ENCODE peak calls at places on chromosomes 3 and 15, in eight cellular contexts. G, N, Z, H, M, P, C and Y are unnamed samples. For H3K4me1, the result is how much of the 10 kb centered on the place peaks cover.

GRCh38 chr3:14490831-14491230 is 49.3 kb downstream of the GRIP2 start:
- DNase-seq in G (no peak), N (no peak), Z (no peak), H (no peak), M (no peak), P (no peak), C (no peak), Y (no peak)

GRCh38 chr3:127005864-127006500 is 23.1 kb downstream of the PLXNA1 start:
- DNase-seq in G (no peak), N (no peak), Z (no peak), H (no peak), M (no peak), P (no peak), C (no peak), Y (no peak)

GRCh38 chr15:41634072-41634628 is 26.1 kb upstream of the MGA start:
- DNase-seq in G (no peak), N (peak), Z (no peak), H (no peak), M (no peak), P (no peak), C (no peak), Y (no peak)

GRCh38 chr3:173750095-173750494 is 352.6 kb downstream of the NLGN1 start:
- DNase-seq in G (no peak), N (no peak), Z (no peak), H (no peak), M (no peak), P (no peak), C (no peak), Y (no peak)

GRCh38 chr3:175274056-175274455 is 414.9 kb downstream of the NAALADL2 start:
- DNase-seq in G (no peak), N (no peak), Z (no peak), H (no peak), M (no peak), P (no peak), C (no peak), Y (no peak)

GRCh38 chr3:115236496-115236895 is 89.4 kb upstream of the ZBTB20 start:
- DNase-seq in G (no peak), N (no peak), Z (no peak), H (no peak), M (no peak), P (no peak), C (no peak), Y (no peak)

GRCh38 chr3:108818404-108818803 is 4.2 kb upstream of the TRAT1 start:
- DNase-seq in G (no peak), N (peak), Z (peak), H (peak), M (no peak), P (peak), C (peak), Y (peak)

GRCh38 chr3:134603956-134604355 is 46.9 kb downstream of the KY start:
- DNase-seq in G (no peak), N (no peak), Z (no peak), H (no peak), M (no peak), P (no peak), C (no peak), Y (no peak)

GRCh38 chr15:42111924-42112323 is 17.6 kb upstream of the PLA2G4D start:
- DNase-seq in G (no peak), N (no peak), Z (no peak), H (no peak), M (no peak), P (no peak), C (no peak), Y (no peak)

GRCh38 chr3:106534206-106534605 is 665.4 kb upstream of the CBLB start:
- DNase-seq in G (no peak), N (no peak), Z (no peak), H (peak), M (no peak), P (peak), C (no peak), Y (no peak)

GRCh38 chr3:78610462-78611125 is 1157.2 kb downstream of the ROBO1 start:
- DNase-seq in G (no peak), N (peak), Z (no peak), H (no peak), M (no peak), P (no peak), C (no peak), Y (no peak)

GRCh38 chr15:90884719-90885431 is 571 bp downstream of the FES start:
- DNase-seq in G (no peak), N (no peak), Z (no peak), H (no peak), M (no peak), P (no peak), C (no peak), Y (no peak)

GRCh38 chr3:197362086-197362485 is 63.7 kb upstream of the DLG1 start:
- DNase-seq in G (peak), N (no peak), Z (no peak), H (no peak), M (no peak), P (no peak), C (no peak), Y (no peak)

GRCh38 chr3:181844227-181844626 is 132.5 kb downstream of the SOX2 start:
- DNase-seq in G (no peak), N (no peak), Z (peak), H (no peak), M (no peak), P (no peak), C (no peak), Y (no peak)

GRCh38 chr15:100725121-100726069 is 123.0 kb downstream of the ASB7 start:
- DNase-seq in G (no peak), N (no peak), Z (no peak), H (no peak), M (no peak), P (no peak), C (no peak), Y (no peak)

GRCh38 chr3:36193448-36193847 is 186.9 kb upstream of the STAC start:
- DNase-seq in G (no peak), N (no peak), Z (no peak), H (no peak), M (no peak), P (no peak), C (no peak), Y (no peak)

GRCh38 chr15:69557340-69558137 is 104.9 kb downstream of the RPLP1 start:
- DNase-seq in G (no peak), N (no peak), Z (peak), H (peak), M (peak), P (peak), C (no peak), Y (no peak)

GRCh38 chr15:68214838-68215234 is 9.7 kb upstream of the CALML4 start:
- DNase-seq in G (peak), N (no peak), Z (no peak), H (no peak), M (peak), P (no peak), C (no peak), Y (no peak)

GRCh38 chr15:22786868-22787698 is 639 bp downstream of the NIPA1 start:
- DNase-seq in G (no peak), N (peak), Z (peak), H (peak), M (peak), P (peak), C (peak), Y (no peak)

GRCh38 chr3:38047896-38048295 is 8.9 kb downstream of the DLEC1 start:
- DNase-seq in G (no peak), N (no peak), Z (no peak), H (no peak), M (no peak), P (no peak), C (no peak), Y (no peak)

GRCh38 chr3:127037971-127038446 is 55.1 kb downstream of the PLXNA1 start:
- DNase-seq in G (peak), N (no peak), Z (no peak), H (no peak), M (peak), P (no peak), C (no peak), Y (no peak)

GRCh38 chr15:56295433-56295832 is 51.8 kb upstream of the RFX7 start:
- DNase-seq in G (no peak), N (peak), Z (no peak), H (no peak), M (no peak), P (no peak), C (no peak), Y (no peak)

GRCh38 chr3:120145498-120146285 is 51.4 kb upstream of the GSK3B start:
- DNase-seq in G (no peak), N (no peak), Z (no peak), H (peak), M (no peak), P (no peak), C (no peak), Y (no peak)

GRCh38 chr15:76376029-76376428 is 39.5 kb downstream of the ISL2 start:
- DNase-seq in G (no peak), N (no peak), Z (no peak), H (no peak), M (no peak), P (no peak), C (no peak), Y (peak)

GRCh38 chr3:132788299-132788698 is 66.1 kb upstream of the NPHP3 start:
- DNase-seq in G (no peak), N (no peak), Z (no peak), H (no peak), M (peak), P (no peak), C (no peak), Y (no peak)

GRCh38 chr3:89947357-89947954 is 840.0 kb downstream of the EPHA3 start:
- DNase-seq in G (no peak), N (no peak), Z (no peak), H (no peak), M (no peak), P (peak), C (no peak), Y (no peak)

GRCh38 chr3:126314305-126315082 is 42.7 kb downstream of the KLF15 start:
- DNase-seq in G (peak), N (no peak), Z (no peak), H (no peak), M (no peak), P (no peak), C (no peak), Y (no peak)

GRCh38 chr15:93210995-93211394 is 122.0 kb upstream of the RGMA start:
- DNase-seq in G (no peak), N (no peak), Z (no peak), H (no peak), M (no peak), P (no peak), C (no peak), Y (no peak)

GRCh38 chr3:190514163-190515153 is 573 bp downstream of the IL1RAP start:
- DNase-seq in G (peak), N (no peak), Z (peak), H (peak), M (peak), P (peak), C (peak), Y (no peak)

GRCh38 chr15:72203507-72203837 is 5.9 kb upstream of the GRAMD2A start:
- DNase-seq in G (peak), N (no peak), Z (peak), H (no peak), M (peak), P (no peak), C (no peak), Y (no peak)

GRCh38 chr3:66107855-66108254 is 69.1 kb upstream of the MAGI1 start:
- DNase-seq in G (no peak), N (no peak), Z (no peak), H (no peak), M (no peak), P (no peak), C (no peak), Y (no peak)

GRCh38 chr3:186909078-186909853 is 21.1 kb upstream of the ST6GAL1 start:
- DNase-seq in G (no peak), N (no peak), Z (peak), H (peak), M (no peak), P (peak), C (peak), Y (no peak)

GRCh38 chr15:85312925-85313324 is 67.5 kb upstream of the AKAP13 start:
- DNase-seq in G (no peak), N (no peak), Z (no peak), H (no peak), M (no peak), P (no peak), C (no peak), Y (no peak)

GRCh38 chr15:92947071-92947730 is 47.1 kb downstream of the CHD2 start:
- DNase-seq in G (no peak), N (no peak), Z (no peak), H (no peak), M (no peak), P (no peak), C (no peak), Y (no peak)

GRCh38 chr15:69145694-69146492 is 14.5 kb upstream of the GLCE start:
- DNase-seq in G (no peak), N (no peak), Z (no peak), H (no peak), M (no peak), P (no peak), C (no peak), Y (no peak)

GRCh38 chr3:64151335-64151871 is 73.9 kb downstream of the PRICKLE2 start:
- DNase-seq in G (no peak), N (no peak), Z (no peak), H (no peak), M (no peak), P (no peak), C (no peak), Y (no peak)
- H3K4me1 ChIP-seq in G (under half), N (under half), Z (under half), H (under half), M (under half), P (under half), C (under half), Y (under half)

GRCh38 chr15:34853001-34853758 is 57.8 kb upstream of the ACTC1 start:
- DNase-seq in G (no peak), N (no peak), Z (no peak), H (no peak), M (no peak), P (no peak), C (no peak), Y (peak)
- H3K4me3 ChIP-seq in G (no peak), N (no peak), Z (no peak), H (no peak), M (no peak), P (no peak), C (no peak), Y (no peak)

GRCh38 chr3:48567090-48567489 is 3.5 kb upstream of the UCN2 start:
- DNase-seq in G (no peak), N (no peak), Z (no peak), H (no peak), M (no peak), P (no peak), C (no peak), Y (no peak)
- H3K4me1 ChIP-seq in G (under half), N (under half), Z (under half), H (under half), M (under half), P (under half), C (under half), Y (under half)

DNA sequence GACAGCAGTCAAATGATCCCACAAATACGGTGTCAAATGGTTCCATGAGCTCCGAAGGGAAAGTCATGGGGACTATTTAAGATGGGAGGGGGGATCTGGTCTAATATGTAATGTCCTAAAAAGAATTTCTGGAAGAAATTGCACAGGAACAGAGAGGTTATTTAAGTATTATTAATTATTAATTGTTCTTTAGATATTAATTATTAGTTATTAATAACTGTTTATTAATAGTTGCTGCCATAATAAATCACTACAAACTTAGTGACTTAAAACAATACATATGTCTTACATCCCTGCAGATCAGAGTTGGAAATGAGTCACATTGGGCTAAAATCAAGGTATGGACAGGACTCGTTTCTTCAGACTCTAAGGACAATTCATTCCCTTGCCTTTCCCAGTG is 588.2 kb upstream of the NR2F2 start:
- DNase-seq in G (no peak), N (no peak), Z (no peak), H (no peak), M (no peak), P (no peak), C (no peak), Y (no peak)
- H3K4me3 ChIP-seq in G (no peak), N (no peak), Z (no peak), H (no peak), M (no peak), P (no peak), C (peak), Y (no peak)

GRCh38 chr15:75107509-75107904 is 84.1 kb downstream of the PPCDC start:
- DNase-seq in G (no peak), N (no peak), Z (no peak), H (no peak), M (no peak), P (no peak), C (no peak), Y (no peak)

GRCh38 chr15:75112278-75112847 is 89.0 kb downstream of the PPCDC start:
- DNase-seq in G (no peak), N (no peak), Z (no peak), H (no peak), M (no peak), P (no peak), C (no peak), Y (no peak)

GRCh38 chr15:75109731-75110130 is 86.3 kb downstream of the PPCDC start:
- DNase-seq in G (no peak), N (no peak), Z (no peak), H (no peak), M (no peak), P (no peak), C (no peak), Y (no peak)

GRCh38 chr15:75107905-75108838 is 84.8 kb downstream of the PPCDC start:
- DNase-seq in G (no peak), N (no peak), Z (peak), H (peak), M (peak), P (peak), C (peak), Y (no peak)

DNA sequence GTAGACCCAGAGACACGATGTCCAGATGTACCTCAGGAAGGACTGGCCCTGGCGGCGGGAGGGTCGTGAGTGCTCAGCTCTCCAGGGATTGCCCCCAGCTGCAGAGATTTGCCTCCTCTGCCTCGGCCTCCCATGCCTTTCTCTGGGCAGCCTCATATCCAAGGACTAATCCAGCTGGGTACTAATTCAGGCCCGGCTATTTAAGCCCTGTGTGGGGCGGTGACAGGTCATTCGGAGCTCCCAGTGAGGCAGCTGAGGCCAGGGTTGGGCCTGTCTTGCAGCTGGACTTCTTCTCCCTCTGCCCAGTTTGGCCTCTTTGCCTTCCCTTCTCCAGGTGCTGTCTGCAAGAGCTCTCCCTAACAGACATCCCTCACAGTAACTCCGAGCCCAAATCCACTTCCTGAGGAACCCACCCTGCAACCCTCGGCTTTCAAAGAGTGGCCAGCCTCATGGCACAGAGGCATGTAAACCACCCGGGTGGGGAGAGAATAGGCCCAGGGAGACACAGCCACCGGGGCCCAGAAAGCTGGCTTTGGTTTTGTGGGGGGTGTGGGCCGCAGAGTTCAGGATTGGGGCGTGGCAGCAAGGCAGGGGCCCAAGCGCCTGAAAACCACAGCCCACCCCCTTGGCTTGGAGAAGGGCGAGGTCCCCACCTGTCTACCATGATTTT is 85.8 kb downstream of the PPCDC start:
- DNase-seq in G (no peak), N (no peak), Z (no peak), H (no peak), M (no peak), P (no peak), C (no peak), Y (no peak)
- H3K4me1 ChIP-seq in G (under half), N (under half), Z (under half), H (half or more), M (under half), P (under half), C (under half), Y (under half)

GRCh38 chr15:74208901-74209559 is 6.4 kb upstream of the STRA6 start:
- DNase-seq in G (no peak), N (no peak), Z (no peak), H (peak), M (no peak), P (no peak), C (no peak), Y (no peak)
- H3K4me3 ChIP-seq in G (no peak), N (no peak), Z (no peak), H (peak), M (no peak), P (no peak), C (no peak), Y (no peak)

DNA sequence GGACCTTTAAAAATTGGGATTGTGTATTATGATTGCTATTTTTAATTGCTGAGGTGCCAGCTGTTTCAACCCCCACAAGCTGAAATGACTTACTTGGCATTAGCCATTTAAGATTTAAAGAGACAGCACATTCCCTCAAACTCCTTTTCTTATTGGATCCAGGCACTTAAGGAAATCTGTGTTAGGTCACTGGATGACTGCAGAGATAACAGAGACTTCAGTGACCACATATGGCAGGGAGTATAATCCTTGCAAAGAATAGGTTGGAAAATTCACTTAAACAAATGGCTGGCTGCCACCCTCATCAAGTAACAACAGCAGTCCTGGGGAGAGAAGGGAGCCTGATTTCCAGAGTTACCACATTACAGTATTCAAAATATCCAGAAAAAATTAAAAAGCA is 66.6 kb downstream of the SLMAP start:
- DNase-seq in G (no peak), N (no peak), Z (no peak), H (no peak), M (no peak), P (no peak), C (no peak), Y (no peak)
- H3K4me1 ChIP-seq in G (under half), N (half or more), Z (half or more), H (under half), M (under half), P (under half), C (under half), Y (under half)

DNA sequence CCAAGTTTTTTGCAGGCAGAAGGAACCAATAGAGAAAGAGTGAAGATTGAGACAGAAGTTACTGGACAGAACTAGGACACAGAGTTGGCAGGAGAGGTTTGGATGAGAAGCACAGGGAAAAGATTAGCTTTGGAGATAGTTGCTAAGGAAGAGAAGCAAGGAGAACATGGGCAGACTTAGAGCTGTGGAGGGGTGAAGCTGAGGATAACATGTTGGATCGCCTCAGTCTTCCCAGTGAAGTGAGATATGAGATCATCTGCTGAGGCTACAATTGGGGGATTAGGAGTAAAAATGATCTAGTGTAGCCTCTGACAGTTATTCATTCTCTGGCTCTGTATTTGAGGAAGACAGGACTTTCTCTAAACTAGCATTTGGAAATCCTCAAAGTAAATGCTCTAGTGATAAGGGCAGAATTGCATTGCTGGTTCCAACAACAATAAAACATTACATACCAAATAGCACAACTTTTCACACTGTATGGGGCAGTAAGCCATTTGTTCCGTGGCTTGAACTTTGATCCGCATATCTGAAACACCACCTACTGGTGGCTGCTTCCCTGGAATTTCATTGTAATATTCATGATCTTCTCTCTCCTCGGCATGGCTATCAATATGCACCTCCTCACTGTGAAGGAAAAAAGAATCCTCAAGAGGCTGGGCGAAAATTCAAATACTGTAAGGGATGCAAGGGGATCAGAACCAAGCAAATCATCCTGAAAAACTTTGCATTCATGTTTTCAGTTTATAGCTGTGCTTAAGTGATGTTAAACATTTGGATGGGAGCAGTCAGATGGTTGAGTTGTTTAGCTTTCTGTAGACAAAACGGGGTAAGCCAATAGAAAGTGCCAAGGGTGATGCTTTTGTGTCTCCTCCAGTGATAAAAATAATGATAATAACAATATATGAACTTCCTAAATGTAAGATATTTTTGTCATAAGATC is 22.2 kb upstream of the EID1 start:
- DNase-seq in G (no peak), N (no peak), Z (no peak), H (peak), M (no peak), P (peak), C (no peak), Y (no peak)
- H3K4me3 ChIP-seq in G (no peak), N (no peak), Z (no peak), H (no peak), M (no peak), P (no peak), C (no peak), Y (no peak)

GRCh38 chr3:16487506-16488175 is 25.9 kb downstream of the RFTN1 start:
- DNase-seq in G (no peak), N (no peak), Z (no peak), H (no peak), M (no peak), P (no peak), C (no peak), Y (no peak)
- H3K4me1 ChIP-seq in G (under half), N (half or more), Z (under half), H (under half), M (under half), P (under half), C (under half), Y (under half)